ENCODE peak calls at places on chromosome 3, in six cellular contexts. M is thyroid gland, L is esophagus squamous epithelium, C is uterus, P is osteoblast, T is spleen. W is an unnamed sample. For H3K4me1, the result is how much of the 10 kb centered on the place peaks cover.

GRCh38 chr3:61892881-61893280 is 331.5 kb downstream of the PTPRG start:
- DNase-seq in M (no peak), L (no peak), C (no peak), P (no peak), T (no peak), W (no peak)

GRCh38 chr3:39978293-39978692 is 168.9 kb downstream of the MYRIP start:
- DNase-seq in M (no peak), L (no peak), C (no peak), P (no peak), T (no peak), W (no peak)

GRCh38 chr3:41418961-41419691 is 219.8 kb downstream of the CTNNB1 start:
- DNase-seq in M (no peak), L (no peak), C (no peak), P (peak), T (no peak), W (no peak)

GRCh38 chr3:160040181-160040580 is 51.5 kb downstream of the IL12A start:
- DNase-seq in M (no peak), L (no peak), C (no peak), P (no peak), T (no peak), W (no peak)

GRCh38 chr3:185210621-185211157 is 43.2 kb downstream of the EHHADH start:
- DNase-seq in M (no peak), L (no peak), C (no peak), P (no peak), T (no peak), W (no peak)

GRCh38 chr3:180762866-180763265 is 83.6 kb upstream of the CCDC39 start:
- DNase-seq in M (no peak), L (no peak), C (no peak), P (no peak), T (no peak), W (no peak)

GRCh38 chr3:170908235-170909116 is at the start of gene EIF5A2:
- DNase-seq in M (peak), L (peak), C (peak), P (peak), T (peak), W (peak)

GRCh38 chr3:212432-212831 is 15.9 kb downstream of the CHL1 start:
- DNase-seq in M (no peak), L (no peak), C (no peak), P (no peak), T (no peak), W (no peak)

GRCh38 chr3:59185586-59186381 is 136.0 kb upstream of the CFAP20DC start:
- DNase-seq in M (no peak), L (no peak), C (no peak), P (no peak), T (no peak), W (no peak)

GRCh38 chr3:71847794-71848193 is 62.8 kb upstream of the PROK2 start:
- DNase-seq in M (no peak), L (no peak), C (no peak), P (no peak), T (no peak), W (no peak)

GRCh38 chr3:166123576-166123975 is 286.4 kb upstream of the BCHE start:
- DNase-seq in M (no peak), L (no peak), C (no peak), P (no peak), T (no peak), W (no peak)

GRCh38 chr3:116020495-116020894 is 397.2 kb downstream of the GAP43 start:
- DNase-seq in M (no peak), L (no peak), C (no peak), P (no peak), T (no peak), W (no peak)

GRCh38 chr3:82015241-82015640 is 253.8 kb upstream of the GBE1 start:
- DNase-seq in M (no peak), L (no peak), C (no peak), P (no peak), T (no peak), W (no peak)

GRCh38 chr3:53350652-53351051 is 3.3 kb upstream of the DCP1A start:
- DNase-seq in M (no peak), L (no peak), C (no peak), P (peak), T (no peak), W (no peak)

DNA sequence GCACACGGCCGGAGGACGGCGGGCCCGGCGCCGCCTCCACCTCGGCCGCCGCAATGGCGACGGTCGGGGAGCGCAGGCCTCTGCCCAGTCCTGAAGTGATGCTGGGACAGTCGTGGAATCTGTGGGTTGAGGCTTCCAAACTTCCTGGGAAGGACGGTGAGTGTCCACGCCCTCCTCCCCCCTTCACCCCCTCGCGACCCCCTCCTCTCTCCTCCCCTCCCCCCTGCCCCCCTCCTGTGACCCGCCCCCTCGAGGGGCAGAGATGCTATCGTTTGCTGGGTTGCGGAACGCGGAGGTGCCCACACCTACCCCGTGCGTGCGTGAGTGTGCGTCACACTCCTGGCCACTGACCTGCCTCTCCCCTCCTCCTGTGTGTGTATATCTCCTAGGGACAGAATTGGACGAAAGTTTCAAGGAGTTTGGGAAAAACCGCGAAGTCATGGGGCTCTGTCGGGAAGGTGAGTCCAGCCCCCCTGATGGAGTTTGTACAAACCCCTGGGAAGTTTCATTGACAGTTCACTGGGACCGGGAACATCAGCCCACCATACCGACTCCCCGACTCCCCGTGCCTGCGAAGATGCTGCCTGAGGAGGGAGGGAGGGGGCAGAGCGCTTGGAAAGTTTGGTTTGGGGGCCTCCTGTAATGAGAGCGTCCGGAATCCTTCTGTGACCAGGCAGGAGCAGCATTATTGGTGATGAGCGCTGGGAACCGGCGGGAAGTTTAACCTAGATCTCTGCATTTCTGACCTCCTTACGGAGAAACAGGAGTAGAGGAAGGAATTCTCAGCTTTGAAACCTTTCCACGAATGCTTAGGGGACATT is 795 bp upstream of the SCAANT1 start:
- DNase-seq in M (peak), L (no peak), C (peak), P (peak), T (peak), W (peak)
- TF ChIP-seq CTCF in M (no peak), L (no peak), C (no peak), P (no peak), T (no peak), W (no peak)

GRCh38 chr3:125055165-125055912 is 458 bp downstream of the HEG1 start:
- DNase-seq in M (peak), L (no peak), C (peak), P (peak), T (peak), W (no peak)

GRCh38 chr3:125058959-125059358 is 3.2 kb upstream of the HEG1 start:
- DNase-seq in M (no peak), L (no peak), C (no peak), P (no peak), T (no peak), W (no peak)

GRCh38 chr3:125058529-125058928 is 2.7 kb upstream of the HEG1 start:
- DNase-seq in M (no peak), L (no peak), C (no peak), P (no peak), T (no peak), W (no peak)

GRCh38 chr3:125055913-125056705 is at the start of gene HEG1:
- DNase-seq in M (peak), L (peak), C (peak), P (peak), T (peak), W (peak)

DNA sequence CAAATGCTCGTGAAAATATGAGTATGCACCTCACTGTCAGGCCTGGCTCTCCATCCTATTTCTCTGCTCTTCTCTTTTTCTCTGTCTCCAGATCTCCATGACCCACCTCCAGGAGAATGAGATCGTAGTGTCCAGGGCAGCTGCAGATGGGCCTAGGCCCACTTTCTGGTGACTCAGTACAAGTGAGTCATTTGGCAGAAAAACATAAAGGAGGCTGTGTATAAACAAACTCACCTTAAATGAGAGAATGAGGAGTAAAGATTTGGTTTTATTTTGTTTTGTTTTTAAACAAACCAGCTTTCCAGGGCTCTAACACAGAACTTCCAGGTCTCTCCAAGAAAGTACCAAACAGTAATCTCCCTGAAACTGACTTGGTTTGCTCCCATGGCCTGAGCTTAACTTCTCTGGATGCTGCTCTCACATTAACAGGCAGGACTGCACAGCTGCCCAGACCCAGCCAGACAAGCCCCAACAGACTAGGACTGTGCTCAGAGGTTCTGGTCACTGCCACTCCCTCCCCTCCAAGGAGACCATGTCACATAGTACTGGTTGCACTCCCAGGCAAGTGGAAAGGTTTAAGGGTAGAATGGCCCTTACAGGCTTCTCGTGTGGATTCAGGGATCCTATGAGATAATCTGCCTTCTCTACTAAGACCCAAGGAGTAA is 1.5 kb upstream of the HEG1 start:
- DNase-seq in M (no peak), L (no peak), C (peak), P (peak), T (no peak), W (no peak)
- H3K27ac ChIP-seq in M (peak), L (no peak), C (peak), P (peak), T (no peak), W (no peak)

GRCh38 chr3:57805263-57805662 is 49.2 kb downstream of the SLMAP start:
- DNase-seq in M (no peak), L (no peak), C (no peak), P (no peak), T (no peak), W (no peak)
- H3K4me1 ChIP-seq in M (under half), L (under half), C (under half), P (under half), T (under half), W (under half)

DNA sequence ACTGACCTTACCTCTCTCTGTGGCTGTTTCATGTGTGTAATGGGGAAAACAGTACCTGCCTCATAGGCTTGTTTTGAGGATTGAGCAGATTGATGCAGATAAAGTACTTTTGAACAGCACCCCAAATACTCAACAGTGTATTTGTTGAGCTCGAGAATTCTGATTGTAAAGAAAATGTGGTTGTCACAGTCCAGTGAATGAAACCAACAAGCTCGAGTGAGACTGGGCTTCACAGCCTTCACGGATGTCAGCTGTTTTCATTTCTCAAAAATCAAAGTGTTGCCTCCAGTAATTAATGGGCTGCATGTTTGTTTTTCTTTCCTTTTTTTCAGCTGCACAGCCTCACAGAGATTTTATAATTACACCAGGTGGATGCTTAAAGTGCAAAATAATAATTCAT is 43.7 kb downstream of the PARP15 start:
- DNase-seq in M (no peak), L (no peak), C (no peak), P (no peak), T (no peak), W (no peak)
- TF ChIP-seq CTCF in M (no peak), L (no peak), C (no peak), P (no peak), T (no peak), W (no peak)

GRCh38 chr3:194633349-194634004 is at the start of gene TMEM44:
- DNase-seq in M (peak), L (no peak), C (peak), P (peak), T (peak), W (peak)
- H3K27ac ChIP-seq in M (peak), L (peak), C (peak), P (peak), T (peak), W (peak)

GRCh38 chr3:9404680-9405079 is 7.3 kb downstream of the SETD5 start:
- DNase-seq in M (no peak), L (no peak), C (no peak), P (no peak), T (no peak), W (no peak)
- H3K4me1 ChIP-seq in M (half or more), L (under half), C (under half), P (under half), T (half or more), W (half or more)

W was measured in testis.